ENCODE peak calls at places on chromosomes 16 and 17, in nine cellular contexts. Z, O, S, H, I, E, A, Y and L are unnamed samples.

GRCh38 chr16:2813661-2814288 is 3.3 kb upstream of the PRSS21 start:
- DNase-seq in H (peak; percentile 30), S (peak; percentile 76), O (no peak), A (no peak), Y (no peak), Z (no peak), I (no peak), E (no peak), L (peak; percentile 46)

GRCh38 chr17:64442550-64442971 is 6.4 kb upstream of the MILR1 start:
- DNase-seq in H (no peak), E (no peak), A (no peak), O (no peak), Y (no peak), S (no peak), Z (no peak), I (no peak), L (no peak)

GRCh38 chr16:13110124-13110796 is 208.9 kb downstream of the SHISA9 start:
- DNase-seq in H (peak; percentile 56), I (no peak), E (peak; percentile 48), Y (no peak), S (no peak), O (no peak), Z (no peak), A (no peak), L (no peak)

GRCh38 chr16:26027060-26027459 is 335.3 kb downstream of the HS3ST4 start:
- DNase-seq in S (no peak), I (no peak), H (no peak), O (no peak), E (no peak), Y (no peak), A (no peak), Z (no peak), L (no peak)

GRCh38 chr17:4105232-4105631 is 37.6 kb downstream of the ZZEF1 start:
- DNase-seq in A (no peak), E (no peak), Y (no peak), H (no peak), S (no peak), Z (no peak), O (no peak), I (no peak), L (no peak)

GRCh38 chr17:68541816-68542215 is 29.6 kb downstream of the PRKAR1A start:
- DNase-seq in S (no peak), E (no peak), A (no peak), O (no peak), Z (no peak), H (no peak), I (no peak), Y (no peak), L (peak; percentile 55)

GRCh38 chr17:67636841-67637240 is 80.9 kb upstream of the NOL11 start:
- DNase-seq in O (no peak), H (no peak), E (peak; percentile 77), Z (no peak), S (no peak), Y (no peak), I (no peak), A (peak; percentile 5), L (peak; percentile 10)

GRCh38 chr17:78790552-78790951 is 8.5 kb upstream of the CYTH1 start:
- DNase-seq in O (no peak), S (no peak), H (peak; percentile 36), E (no peak), I (no peak), Z (no peak), Y (no peak), A (no peak), L (no peak)

GRCh38 chr17:61768405-61768804 is 94.9 kb downstream of the BRIP1 start:
- DNase-seq in Z (no peak), H (no peak), Y (no peak), A (no peak), I (no peak), S (no peak), E (no peak), O (no peak), L (no peak)

GRCh38 chr17:78759203-78759968 is 22.7 kb downstream of the CYTH1 start:
- DNase-seq in S (no peak), Z (no peak), I (peak; percentile 74), O (peak; percentile 76), H (peak; percentile 81), A (no peak), Y (peak; percentile 95), E (peak; percentile 72), L (peak; percentile 77)

GRCh38 chr16:50666658-50667496 is 14.2 kb downstream of the SNX20 start:
- DNase-seq in S (no peak), A (no peak), Y (no peak), Z (no peak), O (peak; percentile 31), H (no peak), E (no peak), I (no peak), L (no peak)

GRCh38 chr16:396605-397004 is 394 bp upstream of the NME4 start:
- DNase-seq in O (no peak), Y (peak; percentile 66), H (no peak), S (no peak), I (peak; percentile 56), Z (no peak), E (peak; percentile 35), A (peak; percentile 89), L (no peak)

GRCh38 chr16:57137566-57138273 is 45.3 kb downstream of the CPNE2 start:
- DNase-seq in I (no peak), S (no peak), E (no peak), Y (no peak), H (no peak), A (no peak), Z (no peak), O (no peak), L (peak; percentile 58)

GRCh38 chr16:85102106-85102630 is 10.1 kb downstream of the CIBAR2 start:
- DNase-seq in O (no peak), Y (no peak), I (no peak), S (no peak), E (peak; percentile 53), A (no peak), H (no peak), Z (no peak), L (no peak)
- H3K4me3 ChIP-seq in O (no peak overlapping the region), Y (no peak overlapping the region), I (no peak overlapping the region), S (no peak overlapping the region), E (no peak overlapping the region), A (no peak overlapping the region), H (no peak overlapping the region), Z (no peak overlapping the region), L (no peak overlapping the region)

DNA sequence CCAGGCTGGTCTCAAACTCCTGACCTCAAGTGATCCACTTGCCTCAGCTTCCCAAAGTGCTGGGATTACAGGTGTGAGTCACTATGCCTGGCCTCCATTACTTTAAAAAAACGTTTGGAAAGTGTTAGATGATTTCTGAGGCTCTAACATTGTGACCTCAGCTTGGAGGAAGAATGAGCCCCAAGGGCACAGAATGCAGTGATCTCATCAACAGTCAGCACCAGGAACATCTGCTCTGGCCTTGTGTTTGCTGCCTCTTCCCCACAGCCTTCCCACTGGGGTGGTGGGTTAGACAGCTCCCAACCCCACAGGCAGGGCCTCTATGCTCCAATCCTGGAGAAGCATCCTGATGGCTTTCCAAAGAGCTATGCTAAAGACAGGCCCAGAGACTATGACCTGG is 37.7 kb upstream of the SREBF1 start:
- DNase-seq in I (no peak), E (peak; percentile 68), A (peak; percentile 81), Z (no peak), H (no peak), Y (peak; percentile 4), S (no peak), O (no peak), L (no peak)
- H3K4me1 ChIP-seq in I (peaks cover 86% of the 10 kb centered on the region), E (peaks cover 26% of the 10 kb centered on the region), A (peaks cover 23% of the 10 kb centered on the region), Z (peaks cover 53% of the 10 kb centered on the region), H (peaks cover 7% of the 10 kb centered on the region), Y (peaks cover 21% of the 10 kb centered on the region), S (peaks cover 43% of the 10 kb centered on the region), O (peaks cover 74% of the 10 kb centered on the region), L (peaks cover 36% of the 10 kb centered on the region)

GRCh38 chr17:81510524-81510797 is 2.1 kb downstream of the ACTG1 start:
- DNase-seq in Z (no peak), A (no peak), S (no peak), H (no peak), Y (no peak), E (no peak), I (no peak), O (no peak), L (no peak)
- H3K9me3 ChIP-seq in Z (no peaks in the 10 kb centered on the region), A (no peaks in the 10 kb centered on the region), S (no peaks in the 10 kb centered on the region), H (no peaks in the 10 kb centered on the region), Y (no peaks in the 10 kb centered on the region), E (no peaks in the 10 kb centered on the region), I (peaks cover 4% of the 10 kb centered on the region), O (no peaks in the 10 kb centered on the region), L (no peaks in the 10 kb centered on the region)

GRCh38 chr16:29745126-29745852 is 501 bp downstream of the C16orf54 start:
- DNase-seq in E (no peak), Z (no peak), H (peak; percentile 46), Y (no peak), A (no peak), I (peak; percentile 20), O (no peak), S (no peak), L (peak; percentile 68)

GRCh38 chr16:29745853-29746345 is at the start of gene C16orf54:
- DNase-seq in I (peak; percentile 70), Y (no peak), O (peak; percentile 89), A (no peak), S (peak; percentile 86), E (no peak), Z (peak; percentile 13), H (peak; percentile 89), L (peak; percentile 91)

GRCh38 chr16:29743827-29744531 is 1.8 kb downstream of the C16orf54 start:
- DNase-seq in O (no peak), Z (no peak), A (no peak), H (peak; percentile 29), E (no peak), I (no peak), S (no peak), Y (no peak), L (no peak)

GRCh38 chr16:29743475-29743826 is 2.3 kb downstream of the C16orf54 start:
- DNase-seq in Y (no peak), A (no peak), I (no peak), S (no peak), H (no peak), E (no peak), Z (no peak), O (no peak), L (no peak)

DNA sequence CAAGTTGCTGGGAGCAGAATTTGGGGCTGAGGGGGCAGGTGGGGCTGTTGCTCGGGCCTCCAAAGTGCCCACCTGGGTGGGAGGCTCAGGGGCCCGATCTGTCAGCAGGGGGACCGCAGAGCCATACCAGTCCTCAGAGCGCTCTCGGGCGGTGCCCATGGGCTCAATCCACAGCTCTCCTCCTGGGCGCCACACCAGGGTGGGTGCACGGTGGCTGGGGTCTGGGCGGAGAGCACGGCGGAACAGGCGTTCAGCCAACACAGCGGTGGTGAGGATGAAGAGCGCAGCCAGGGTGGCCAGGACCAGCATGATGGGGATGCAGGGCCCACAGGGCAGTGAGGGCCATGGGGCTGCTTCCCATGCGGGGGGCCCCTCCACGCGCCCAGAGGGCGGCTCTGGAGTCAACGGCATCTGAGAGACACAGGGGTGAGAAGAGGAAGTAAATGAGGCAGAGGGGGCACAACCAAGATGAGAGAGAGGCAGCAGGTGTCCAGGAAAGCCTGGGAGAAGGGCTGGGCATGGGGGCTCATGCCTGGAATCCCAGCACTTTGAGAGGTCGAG is 1.2 kb downstream of the C16orf54 start:
- DNase-seq in A (no peak), O (no peak), Z (no peak), I (no peak), S (no peak), E (no peak), H (peak; percentile 49), Y (no peak), L (no peak)
- H3K4me3 ChIP-seq in A (no peak overlapping the region), O (peak overlapping the region; percentile 38), Z (no peak overlapping the region), I (peak overlapping the region; percentile 48), S (peak overlapping the region; percentile 18), E (no peak overlapping the region), H (no peak overlapping the region), Y (no peak overlapping the region), L (peak overlapping the region; percentile 53)